ENCODE peak calls at places on chromosomes 1 and 21, in five cellular contexts. Z is A549, H is omental fat pad, L is tibial nerve, D is HFF-Myc. V is an unnamed sample.

GRCh38 chr1:119285482-119285881 is 83.1 kb upstream of the HAO2 start:
- DNase-seq in H (no peak), L (no peak), Z (peak), D (peak), V (peak)

GRCh38 chr1:39409055-39409816 is 82.2 kb upstream of the BMP8A start:
- DNase-seq in Z (peak), H (no peak), L (peak), D (peak), V (no peak)

GRCh38 chr1:181166377-181167196 is 78.1 kb downstream of the IER5 start:
- DNase-seq in H (peak), D (peak), L (peak), Z (peak), V (peak)

GRCh38 chr1:201945157-201945556 is 1.2 kb downstream of the LMOD1 start:
- DNase-seq in H (no peak), D (no peak), Z (no peak), L (no peak), V (no peak)

GRCh38 chr21:32886339-32886738 is 114.8 kb upstream of the PAXBP1 start:
- DNase-seq in H (no peak), D (no peak), L (no peak), Z (peak), V (no peak)

GRCh38 chr1:78617615-78618026 is 2.6 kb upstream of the IFI44L start:
- DNase-seq in L (peak), H (no peak), Z (peak), D (peak), V (peak)

GRCh38 chr1:94327001-94327685 is 89.8 kb upstream of the ARHGAP29 start:
- DNase-seq in H (no peak), L (peak), Z (no peak), D (no peak), V (no peak)

GRCh38 chr1:151981178-151981525 is 12.5 kb downstream of the S100A10 start:
- DNase-seq in H (no peak), D (no peak), Z (no peak), L (no peak), V (no peak)

GRCh38 chr1:117928881-117929339 is 511 bp downstream of the GDAP2 start:
- DNase-seq in L (peak), H (peak), D (peak), Z (peak), V (peak)

GRCh38 chr21:42307106-42307505 is 8.1 kb downstream of the TFF3 start:
- DNase-seq in Z (no peak), D (no peak), L (no peak), H (no peak), V (no peak)

GRCh38 chr1:84083321-84083720 is 60.8 kb upstream of the PRKACB start:
- DNase-seq in H (no peak), L (no peak), Z (no peak), D (no peak), V (no peak)

GRCh38 chr1:69569281-69569970 is 1.7 kb downstream of the LRRC7 start:
- DNase-seq in D (no peak), H (no peak), Z (no peak), L (no peak), V (no peak)

GRCh38 chr21:25708467-25709065 is 26.1 kb downstream of the ATP5PF start:
- DNase-seq in H (peak), Z (peak), L (peak), D (peak), V (no peak)

GRCh38 chr1:100396651-100397050 is 44.3 kb downstream of the CDC14A start:
- DNase-seq in Z (no peak), H (no peak), L (no peak), D (no peak), V (no peak)
- TF ChIP-seq CTCF in Z (no peak), H (no peak), L (no peak), D (no peak), V (peak)

DNA sequence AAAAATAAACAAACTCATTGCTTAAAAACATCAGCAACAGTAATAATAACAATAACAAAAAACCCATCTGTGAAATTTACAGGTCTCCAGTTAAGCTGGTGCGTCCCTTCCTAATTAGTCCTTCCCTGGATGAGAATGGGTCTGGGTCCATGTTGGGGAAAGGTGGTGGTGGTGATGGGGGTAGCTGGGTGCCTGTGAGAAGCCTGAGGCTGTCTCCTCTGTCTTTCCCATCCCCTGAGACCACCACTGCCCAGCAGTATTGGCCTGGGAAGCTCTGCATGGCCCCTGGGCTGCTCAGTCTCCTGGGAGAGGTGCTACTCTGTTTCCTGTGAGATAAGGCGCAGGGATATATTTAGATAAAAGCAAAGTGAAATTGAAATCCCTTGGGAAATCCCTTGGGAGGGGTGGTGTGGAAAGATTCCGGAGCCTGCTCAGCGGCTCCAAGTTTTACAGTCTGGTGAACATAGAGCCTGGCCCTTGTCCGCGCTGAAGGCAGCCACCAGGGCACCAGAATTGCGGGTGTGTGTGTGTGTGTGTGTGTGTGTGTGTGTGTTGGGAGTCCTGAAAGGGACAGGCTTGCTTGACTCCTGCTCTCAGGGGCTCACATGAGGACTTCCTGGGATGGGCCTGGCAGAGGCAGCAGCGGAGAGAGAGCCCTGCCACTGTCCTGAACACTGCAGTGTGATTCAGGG is 150.2 kb downstream of the FOXD2 start:
- DNase-seq in D (no peak), Z (no peak), H (no peak), L (no peak), V (no peak)
- TF ChIP-seq CTCF in D (no peak), Z (no peak), H (no peak), L (no peak), V (no peak)

DNA sequence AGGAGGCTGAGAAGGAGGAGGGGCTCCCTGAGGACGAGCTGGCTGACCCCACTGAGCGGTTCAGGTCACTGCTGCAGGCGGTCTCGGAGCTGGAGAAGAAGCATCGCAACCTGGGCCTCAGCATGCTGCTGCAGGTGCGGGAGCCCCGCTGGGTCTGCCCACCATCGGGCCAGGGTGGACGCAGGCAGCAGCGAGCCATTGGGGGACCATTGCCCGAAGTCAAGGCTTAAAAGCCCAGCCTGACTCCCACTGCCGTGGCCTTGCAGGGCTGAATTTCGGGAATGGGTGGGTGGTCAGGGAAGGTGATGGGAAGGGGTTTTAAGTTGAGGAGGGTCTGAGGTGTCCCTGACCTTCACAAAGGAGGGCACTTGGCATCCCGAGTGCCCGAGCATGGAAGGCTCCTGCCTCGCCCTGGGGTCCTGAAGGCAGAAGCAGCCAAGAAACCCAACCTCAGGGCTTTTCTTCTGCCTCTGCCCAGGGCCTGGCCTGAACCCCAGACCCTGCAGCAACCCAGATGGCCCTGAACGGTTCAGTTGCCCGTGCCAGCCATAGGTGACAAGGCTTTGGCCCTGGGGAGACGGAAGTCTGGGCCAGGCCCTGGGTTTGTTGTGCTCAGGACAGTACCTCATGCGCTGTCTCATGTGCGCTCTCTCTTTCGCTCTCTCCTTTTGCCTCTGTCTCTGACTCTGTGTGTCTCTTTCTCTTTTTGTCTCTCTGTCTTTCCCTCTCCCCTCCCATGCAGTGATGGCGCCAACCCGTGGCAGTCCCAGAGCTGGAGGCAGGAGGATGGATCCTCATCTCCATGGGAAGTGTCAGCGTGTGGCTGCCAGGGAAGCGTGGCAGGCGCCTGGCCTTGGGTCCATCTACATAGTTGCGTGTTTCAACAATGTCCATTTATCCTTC is 6.2 kb downstream of the RNF187 start:
- DNase-seq in H (no peak), Z (no peak), L (no peak), D (no peak), V (no peak)
- TF ChIP-seq CTCF in H (no peak), Z (no peak), L (no peak), D (no peak), V (peak)

DNA sequence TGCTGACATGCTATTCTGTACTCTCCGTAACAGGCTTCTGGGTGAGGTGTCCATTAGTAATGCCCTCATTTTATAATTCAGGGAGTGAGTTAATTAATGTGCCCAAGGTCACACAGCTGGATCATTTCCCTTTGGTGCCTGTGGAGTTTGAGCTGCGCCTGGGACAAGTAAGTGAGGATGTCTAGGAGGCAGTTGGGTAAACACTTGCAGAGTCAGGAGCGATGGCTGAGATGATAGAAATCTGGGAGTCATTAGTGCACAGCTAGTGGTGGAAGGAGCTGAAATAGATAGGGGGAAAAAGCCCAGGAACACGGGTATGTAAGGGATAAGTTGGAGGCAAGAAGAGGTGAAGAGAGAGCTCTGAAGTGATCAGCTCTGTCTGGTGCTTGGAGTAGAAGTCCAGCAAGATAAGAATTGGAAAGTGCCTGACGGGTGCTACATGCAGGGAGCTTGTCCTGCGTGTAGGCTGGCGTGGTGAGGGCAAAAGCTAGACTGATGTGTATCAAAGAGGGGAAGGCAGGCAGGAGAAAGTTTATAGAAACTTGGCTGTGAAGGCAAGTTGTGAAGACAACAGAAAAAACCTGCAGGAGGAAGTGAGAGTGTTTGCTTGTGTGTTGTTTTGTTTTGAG is 1.7 kb upstream of the SCAF4 start:
- DNase-seq in D (no peak), H (no peak), Z (no peak), L (no peak), V (no peak)
- TF ChIP-seq CTCF in D (no peak), H (no peak), Z (no peak), L (no peak), V (no peak)

GRCh38 chr1:245019904-245020486 is 134.8 kb upstream of the KIF26B start:
- DNase-seq in L (no peak), Z (no peak), D (no peak), H (no peak), V (no peak)
- TF ChIP-seq CTCF in L (no peak), Z (no peak), D (no peak), H (no peak), V (no peak)

GRCh38 chr1:231392380-231393131 is 29.5 kb downstream of the EGLN1 start:
- DNase-seq in H (no peak), D (no peak), Z (peak), L (no peak), V (no peak)
- TF ChIP-seq CTCF in H (no peak), D (no peak), Z (no peak), L (no peak), V (no peak)

DNA sequence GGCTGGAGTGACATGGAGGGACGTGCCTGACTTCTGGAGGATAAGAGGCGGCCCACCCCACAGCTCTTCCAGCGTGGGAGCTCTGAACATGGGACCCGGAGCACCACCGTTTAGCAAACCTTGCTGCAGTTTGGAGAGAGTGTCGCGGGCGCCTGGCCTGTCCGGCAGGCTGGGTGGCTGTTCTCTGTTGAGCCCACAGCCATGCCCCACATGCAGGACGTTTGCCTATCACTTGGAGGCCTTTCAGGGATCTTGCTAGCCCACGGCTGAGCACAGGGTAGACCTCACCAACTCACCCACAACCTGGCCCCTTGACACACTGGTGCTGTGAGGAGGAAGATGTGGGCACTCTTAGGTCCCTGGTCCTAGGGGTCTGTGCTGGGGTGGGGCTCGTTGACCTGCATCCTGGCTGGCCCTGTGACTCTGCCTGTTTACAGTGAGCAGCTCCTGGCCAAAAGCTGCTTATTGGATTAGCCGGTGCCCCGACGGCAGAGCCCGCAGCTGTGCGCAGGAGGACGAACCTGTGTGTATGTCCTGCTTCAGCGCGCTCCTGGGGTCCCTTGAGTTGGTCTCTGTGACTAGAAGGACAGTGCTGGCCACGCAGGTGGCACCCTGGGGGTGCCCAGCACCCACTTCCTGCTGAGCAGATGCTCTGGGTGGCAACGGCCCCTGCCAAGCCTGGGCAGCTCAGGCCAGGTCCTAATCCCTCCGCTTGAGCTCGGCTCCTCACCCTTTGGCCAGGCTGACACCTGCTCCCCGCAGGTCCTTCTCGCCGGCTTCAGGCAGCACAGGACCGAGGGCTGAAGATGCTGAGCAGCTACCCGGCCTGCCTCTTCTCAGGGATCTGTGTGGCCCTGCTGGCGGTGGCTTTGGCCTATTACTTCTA is 72.4 kb upstream of the TRAPPC10 start:
- DNase-seq in H (no peak), Z (no peak), D (no peak), L (no peak), V (no peak)
- TF ChIP-seq CTCF in H (no peak), Z (no peak), D (no peak), L (no peak), V (no peak)

GRCh38 chr1:66084442-66084841 is 291.7 kb downstream of the PDE4B start:
- DNase-seq in Z (no peak), H (no peak), D (no peak), L (no peak), V (no peak)
- TF ChIP-seq CTCF in Z (no peak), H (no peak), D (no peak), L (no peak), V (no peak)

V was measured in foreskin keratinocyte.